ENCODE peak calls at places on chromosomes 5 and 9, in four cellular contexts. M is amniotic stem cell, G is GM03348, O is NAMALWA. F is an unnamed sample.
A peak's percentile ranks its signal among the peaks of the same experiment; 100 is the strongest.

GRCh38 chr5:151810907-151811306 is 39.2 kb downstream of the G3BP1 start:
- DNase-seq in G (no peak), M (no peak), O (no peak), F (no peak)

GRCh38 chr9:133250741-133251170 is 24.2 kb downstream of the ABO start:
- DNase-seq in O (no peak), G (no peak), M (no peak), F (no peak)

GRCh38 chr9:2872307-2872940 is 28.5 kb upstream of the PUM3 start:
- DNase-seq in G (peak; percentile 33), O (peak; percentile 47), M (no peak), F (no peak)

GRCh38 chr5:42970636-42971559 is 69.2 kb downstream of the ANXA2R start:
- DNase-seq in O (no peak), M (no peak), G (no peak), F (no peak)

GRCh38 chr5:142807378-142807911 is 37.3 kb downstream of the ARHGAP26 start:
- DNase-seq in M (no peak), G (no peak), O (peak; percentile 25), F (no peak)

GRCh38 chr5:75524591-75524990 is 12.9 kb downstream of the POLK start:
- DNase-seq in M (no peak), G (no peak), O (no peak), F (no peak)

GRCh38 chr5:149824851-149825250 is 94.7 kb downstream of the PPARGC1B start:
- DNase-seq in G (no peak), O (no peak), M (no peak), F (no peak)

GRCh38 chr9:19631181-19631580 is 157.7 kb downstream of the SLC24A2 start:
- DNase-seq in M (no peak), G (no peak), O (no peak), F (no peak)

GRCh38 chr5:107526263-107526937 is 144.3 kb downstream of the EFNA5 start:
- DNase-seq in G (no peak), O (no peak), M (no peak), F (no peak)

GRCh38 chr9:130110166-130110565 is 56.5 kb downstream of the GPR107 start:
- DNase-seq in G (no peak), M (no peak), O (no peak), F (no peak)

GRCh38 chr5:132961887-132962286 is 1.5 kb downstream of the AFF4 start:
- DNase-seq in O (peak; percentile 25), M (no peak), G (no peak), F (no peak)

GRCh38 chr9:113574381-113575262 is 111.1 kb downstream of the RGS3 start:
- DNase-seq in G (peak; percentile 21), M (no peak), O (no peak), F (no peak)

GRCh38 chr5:40799248-40799647 is 1.1 kb upstream of the PRKAA1 start:
- DNase-seq in O (no peak), M (no peak), G (no peak), F (no peak)

GRCh38 chr9:4936277-4936676 is 48.8 kb upstream of the JAK2 start:
- DNase-seq in O (no peak), M (no peak), G (no peak), F (no peak)

GRCh38 chr9:76373173-76373771 is 21.0 kb downstream of the RFK start:
- DNase-seq in G (peak; percentile 30), M (no peak), O (no peak), F (no peak)

GRCh38 chr5:24823625-24824024 is 178.8 kb upstream of the CDH10 start:
- DNase-seq in M (no peak), O (no peak), G (no peak), F (no peak)

GRCh38 chr9:22112870-22113846 is 104.1 kb upstream of the CDKN2B start:
- DNase-seq in M (no peak), G (no peak), O (no peak), F (no peak)

GRCh38 chr5:115657883-115658233 is 32.0 kb upstream of the TMED7 start:
- DNase-seq in M (peak; percentile 70), O (no peak), G (peak; percentile 75), F (no peak)

GRCh38 chr5:25448646-25449045 is 803.9 kb upstream of the CDH10 start:
- DNase-seq in G (no peak), O (no peak), M (no peak), F (no peak)

GRCh38 chr9:98707158-98708102 is 1.3 kb downstream of the GABBR2 start:
- DNase-seq in O (no peak), G (peak; percentile 91), M (peak; percentile 26), F (no peak)

GRCh38 chr5:34735436-34736426 is 79.6 kb downstream of the RAI14 start:
- DNase-seq in O (no peak), G (peak; percentile 41), M (no peak), F (no peak)

GRCh38 chr9:114250648-114251047 is 72.2 kb upstream of the ORM1 start:
- DNase-seq in O (no peak), M (no peak), G (no peak), F (no peak)

GRCh38 chr5:11912-12311 is 80.1 kb upstream of the PLEKHG4B start:
- DNase-seq in G (no peak), M (no peak), O (no peak), F (no peak)

GRCh38 chr5:125611541-125611940 is 811.7 kb upstream of the GRAMD2B start:
- DNase-seq in G (no peak), O (no peak), M (no peak), F (no peak)

GRCh38 chr9:95268681-95269080 is 48.8 kb downstream of the FANCC start:
- DNase-seq in O (peak; percentile 33), G (peak; percentile 16), M (no peak), F (no peak)

GRCh38 chr5:1553642-1554409 is 30.1 kb upstream of the LPCAT1 start:
- DNase-seq in M (no peak), G (no peak), O (no peak), F (no peak)

GRCh38 chr9:115946530-115946929 is 207.1 kb upstream of the PAPPA start:
- DNase-seq in O (no peak), M (no peak), G (no peak), F (no peak)

GRCh38 chr9:8366161-8366926 is 566.8 kb upstream of the DMAC1 start:
- DNase-seq in M (no peak), G (no peak), O (no peak), F (peak; percentile 72)

GRCh38 chr9:117411547-117411946 is 3.3 kb downstream of the ASTN2 start:
- DNase-seq in M (no peak), G (peak; percentile 43), O (peak; percentile 48), F (no peak)

GRCh38 chr9:4237748-4238511 is 61.9 kb downstream of the GLIS3 start:
- DNase-seq in O (no peak), G (peak; percentile 24), M (no peak), F (no peak)

GRCh38 chr5:35161637-35162248 is 68.5 kb downstream of the PRLR start:
- DNase-seq in O (no peak), G (peak; percentile 11), M (no peak), F (no peak)

GRCh38 chr5:160938532-160938931 is 86.5 kb upstream of the ATP10B start:
- DNase-seq in O (no peak), G (no peak), M (no peak), F (no peak)

GRCh38 chr9:74512416-74512815 is 15.3 kb downstream of the RORB start:
- DNase-seq in M (no peak), O (no peak), G (no peak), F (no peak)

GRCh38 chr5:16160706-16161105 is 18.9 kb downstream of the MARCHF11 start:
- DNase-seq in G (peak; percentile 54), O (peak; percentile 75), M (peak; percentile 30), F (peak; percentile 37)

GRCh38 chr5:765948-766631 is 18.4 kb downstream of the ZDHHC11B start:
- DNase-seq in G (peak; percentile 4), O (no peak), M (no peak), F (no peak)

GRCh38 chr9:75539558-75539957 is 350.9 kb upstream of the PCSK5 start:
- DNase-seq in O (no peak), M (no peak), G (no peak), F (no peak)

GRCh38 chr9:68584110-68585033 is 43.7 kb upstream of the TMEM252 start:
- DNase-seq in O (peak; percentile 96), M (peak; percentile 71), G (peak; percentile 94), F (peak; percentile 65)

GRCh38 chr5:61933787-61934626 is 372.0 kb upstream of the KIF2A start:
- DNase-seq in M (peak; percentile 10), O (peak; percentile 38), G (peak; percentile 60), F (peak; percentile 12)

GRCh38 chr5:136679233-136679632 is 313.9 kb upstream of the TRPC7 start:
- DNase-seq in M (no peak), O (no peak), G (no peak), F (no peak)

GRCh38 chr5:68214472-68215207 is 916 bp upstream of the PIK3R1 start:
- DNase-seq in G (peak; percentile 20), M (no peak), O (peak; percentile 20), F (no peak)